ENCODE peak calls at places on chromosomes 12 and 14, in seven cellular contexts. O is upper lobe of right lung; C is GM12865; F is CD8-positive, alpha-beta T cell; B is brain microvascular endothelial cell; S is fibroblast of the aortic adventitia; T is AG04450. G is an unnamed sample.

GRCh38 chr12:91335724-91336123 is 153.1 kb upstream of the DCN start:
- DNase-seq in O (no peak), C (no peak), F (no peak), B (no peak), S (no peak), T (no peak), G (no peak)

GRCh38 chr12:84599539-84599938 is 313.1 kb downstream of the SLC6A15 start:
- DNase-seq in O (no peak), C (no peak), F (no peak), B (peak; percentile 59), S (peak; percentile 6), T (no peak), G (peak; percentile 30)

GRCh38 chr14:59688224-59689170 is 111.9 kb upstream of the CCDC175 start:
- DNase-seq in O (no peak), C (peak; percentile 67), F (no peak), B (peak; percentile 70), S (peak; percentile 68), T (peak; percentile 20), G (peak; percentile 71)

GRCh38 chr12:31682136-31682962 is 22.9 kb downstream of the ETFBKMT start:
- DNase-seq in O (no peak), C (peak; percentile 94), F (peak; percentile 74), B (peak; percentile 86), S (peak; percentile 89), T (peak; percentile 42), G (peak; percentile 93)

GRCh38 chr14:38883127-38883526 is 219.9 kb downstream of the SEC23A start:
- DNase-seq in O (no peak), C (no peak), F (no peak), B (no peak), S (no peak), T (no peak), G (no peak)

GRCh38 chr14:20630340-20631022 is 11.0 kb downstream of the OR6S1 start:
- DNase-seq in O (no peak), C (peak; percentile 84), F (peak; percentile 62), B (peak; percentile 70), S (peak; percentile 40), T (no peak), G (peak; percentile 52)

GRCh38 chr12:69423037-69423905 is 46.9 kb upstream of the FRS2 start:
- DNase-seq in O (no peak), C (no peak), F (no peak), B (no peak), S (peak; percentile 13), T (peak; percentile 13), G (no peak)

GRCh38 chr12:31773867-31774266 is 45.0 kb upstream of the AMN1 start:
- DNase-seq in O (no peak), C (peak; percentile 54), F (no peak), B (no peak), S (no peak), T (no peak), G (peak; percentile 24)

GRCh38 chr14:62168564-62169155 is 406.4 kb downstream of the SNAPC1 start:
- DNase-seq in O (no peak), C (no peak), F (no peak), B (no peak), S (peak; percentile 9), T (no peak), G (no peak)

GRCh38 chr14:60647837-60648168 is 1.5 kb downstream of the SIX1 start:
- DNase-seq in O (no peak), C (no peak), F (no peak), B (no peak), S (no peak), T (no peak), G (no peak)

GRCh38 chr14:38770245-38770644 is 332.8 kb downstream of the SEC23A start:
- DNase-seq in O (no peak), C (no peak), F (no peak), B (no peak), S (no peak), T (no peak), G (no peak)

GRCh38 chr12:120257041-120257821 is 8.3 kb downstream of the PXN start:
- DNase-seq in O (no peak), C (no peak), F (no peak), B (peak; percentile 89), S (peak; percentile 99), T (peak; percentile 84), G (peak; percentile 98)

GRCh38 chr12:118188690-118189371 is 52.9 kb downstream of the PEBP1 start:
- DNase-seq in O (no peak), C (no peak), F (no peak), B (peak; percentile 2), S (peak; percentile 74), T (peak; percentile 33), G (peak; percentile 73)

GRCh38 chr12:101697930-101698781 is 716 bp downstream of the CHPT1 start:
- DNase-seq in O (peak; percentile 80), C (peak; percentile 23), F (peak; percentile 52), B (peak; percentile 4), S (peak; percentile 32), T (no peak), G (peak; percentile 31)

GRCh38 chr12:45687081-45688015 is 42.2 kb upstream of the ARID2 start:
- DNase-seq in O (no peak), C (no peak), F (no peak), B (no peak), S (no peak), T (no peak), G (no peak)

GRCh38 chr12:80512781-80513180 is 68.7 kb downstream of the PTPRQ start:
- DNase-seq in O (no peak), C (no peak), F (no peak), B (no peak), S (no peak), T (no peak), G (no peak)

GRCh38 chr12:52200783-52201519 is 9.1 kb upstream of the KRT80 start:
- DNase-seq in O (peak; percentile 56), C (no peak), F (no peak), B (no peak), S (no peak), T (no peak), G (no peak)

GRCh38 chr12:99907210-99907609 is 77.5 kb downstream of the ANKS1B start:
- DNase-seq in O (no peak), C (no peak), F (no peak), B (no peak), S (no peak), T (no peak), G (no peak)

GRCh38 chr14:97416550-97416949 is 619.4 kb downstream of the VRK1 start:
- DNase-seq in O (no peak), C (peak; percentile 81), F (no peak), B (no peak), S (no peak), T (no peak), G (no peak)

GRCh38 chr14:97417331-97417730 is 620.1 kb downstream of the VRK1 start:
- DNase-seq in O (no peak), C (peak; percentile 67), F (no peak), B (no peak), S (no peak), T (no peak), G (no peak)

GRCh38 chr14:97414718-97415098 is 617.5 kb downstream of the VRK1 start:
- DNase-seq in O (no peak), C (peak; percentile 38), F (no peak), B (no peak), S (no peak), T (no peak), G (no peak)

GRCh38 chr14:97413991-97414717 is 617.0 kb downstream of the VRK1 start:
- DNase-seq in O (no peak), C (no peak), F (no peak), B (no peak), S (no peak), T (no peak), G (no peak)

GRCh38 chr14:97415907-97416306 is 618.7 kb downstream of the VRK1 start:
- DNase-seq in O (no peak), C (peak; percentile 69), F (no peak), B (no peak), S (no peak), T (no peak), G (no peak)
- H3K4me3 ChIP-seq in O (no peak overlapping the region), C (peak overlapping the region; percentile 35), F (no peak overlapping the region), B (no peak overlapping the region), S (no peak overlapping the region), T (no peak overlapping the region), G (no peak overlapping the region)

DNA sequence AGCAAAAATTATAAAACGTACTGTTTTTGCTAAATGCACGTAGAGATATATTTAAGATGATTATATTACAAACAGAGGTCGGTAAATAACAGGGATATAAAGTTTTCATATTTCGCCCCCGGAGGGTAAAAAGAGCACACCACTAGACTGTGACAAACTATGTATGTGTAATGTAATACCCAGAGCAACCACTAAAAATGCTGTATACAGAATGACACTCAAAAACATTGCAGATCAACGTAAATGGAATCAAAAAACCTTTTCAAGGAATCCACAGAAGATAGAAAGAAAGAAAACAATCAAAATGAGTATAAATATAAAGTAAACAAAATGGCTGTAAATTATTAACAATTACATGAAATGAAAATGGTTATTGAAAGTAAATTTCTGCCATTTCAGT is 37.6 kb upstream of the PRB4 start:
- DNase-seq in O (no peak), C (no peak), F (no peak), B (no peak), S (no peak), T (no peak), G (no peak)
- TF ChIP-seq CTCF in O (no peak), C (peak; percentile 24), F (no peak), B (peak; percentile 12), S (peak; percentile 5), T (peak; percentile 5), G (no peak)

GRCh38 chr12:50039151-50039835 is 14.0 kb upstream of the RACGAP1 start:
- DNase-seq in O (peak; percentile 92), C (peak; percentile 86), F (peak; percentile 91), B (peak; percentile 74), S (peak; percentile 79), T (peak; percentile 62), G (peak; percentile 81)

GRCh38 chr12:50032516-50033316 is 7.4 kb upstream of the RACGAP1 start:
- DNase-seq in O (peak; percentile 71), C (no peak), F (no peak), B (no peak), S (no peak), T (no peak), G (no peak)

DNA sequence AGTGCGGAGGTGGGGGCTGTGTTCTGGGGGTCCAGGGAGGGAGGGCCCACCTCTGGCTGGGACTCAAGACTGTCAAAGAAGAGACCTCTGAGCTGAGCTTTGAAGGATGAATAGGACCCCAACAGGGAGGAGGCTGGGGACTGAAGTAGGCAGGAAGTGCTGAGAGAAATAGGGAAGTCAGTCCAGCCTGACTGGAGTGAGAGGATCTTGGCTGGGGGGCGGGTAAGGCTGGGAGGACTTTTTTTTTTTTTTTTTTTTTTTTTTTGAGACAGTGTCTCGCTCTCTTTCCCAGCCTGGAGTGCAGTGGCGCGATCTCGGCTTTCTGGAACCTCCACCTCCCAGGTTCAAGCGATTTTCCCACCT is 8.0 kb upstream of the RACGAP1 start:
- DNase-seq in O (no peak), C (no peak), F (no peak), B (no peak), S (no peak), T (no peak), G (no peak)
- H3K4me3 ChIP-seq in O (peak overlapping the region; percentile 43), C (no peak overlapping the region), F (no peak overlapping the region), B (no peak overlapping the region), S (no peak overlapping the region), T (no peak overlapping the region), G (no peak overlapping the region)

DNA sequence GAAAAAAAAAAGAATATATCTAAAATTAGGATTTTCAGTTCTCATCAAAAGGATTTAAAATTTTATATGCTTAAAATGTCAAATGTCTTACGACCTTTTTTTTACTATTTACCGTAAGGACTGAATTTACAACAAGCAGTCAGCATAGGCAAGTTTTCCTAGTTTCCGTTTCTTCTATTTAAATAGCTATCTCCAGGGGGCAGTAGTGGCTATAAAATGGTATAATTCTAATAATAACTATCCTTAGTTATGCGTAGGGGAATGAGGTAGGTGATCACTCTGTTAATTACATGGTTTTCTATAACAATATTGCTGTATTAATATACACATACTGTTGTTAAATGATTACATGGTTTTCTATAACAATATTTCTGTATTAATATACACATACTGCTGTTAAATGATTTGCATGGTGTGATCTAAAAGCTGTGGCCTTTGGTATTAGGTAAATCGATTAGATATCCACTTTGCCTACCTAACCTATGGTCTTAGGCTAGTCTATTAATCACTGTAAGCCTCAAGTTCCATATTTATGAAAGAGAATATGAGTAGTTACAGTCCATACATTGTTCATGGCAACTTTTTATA is 217.7 kb upstream of the PDZRN4 start:
- DNase-seq in O (no peak), C (peak; percentile 1), F (no peak), B (no peak), S (no peak), T (no peak), G (no peak)
- TF ChIP-seq CTCF in O (no peak), C (no peak), F (no peak), B (no peak), S (no peak), T (no peak), G (no peak)